ENCODE peak calls at places on chromosome 22, in six cellular contexts. V, W, J, P, Z and U are unnamed samples.

GRCh38 chr22:35409783-35410662 is 10.1 kb downstream of the MCM5 start:
- DNase-seq in Z (no peak), V (no peak), P (no peak), J (no peak), W (peak), U (peak)

GRCh38 chr22:43433904-43434600 is 22.2 kb downstream of the MPPED1 start:
- DNase-seq in Z (no peak), P (no peak), J (no peak), V (no peak), W (no peak), U (no peak)

GRCh38 chr22:30298005-30298701 is 8.8 kb upstream of the CASTOR1 start:
- DNase-seq in P (peak), Z (no peak), W (peak), V (no peak), J (no peak), U (no peak)

GRCh38 chr22:19174106-19175025 is 4.2 kb downstream of the SLC25A1 start:
- DNase-seq in V (no peak), Z (peak), W (no peak), P (peak), J (peak), U (no peak)

GRCh38 chr22:36332623-36333331 is 55.0 kb downstream of the MYH9 start:
- DNase-seq in V (peak), J (peak), P (peak), W (peak), Z (peak), U (peak)

GRCh38 chr22:25564979-25565677 is 653 bp downstream of the GRK3 start:
- DNase-seq in P (peak), V (peak), Z (no peak), W (peak), J (peak), U (no peak)

GRCh38 chr22:27107824-27108223 is 450.4 kb downstream of the MIAT start:
- DNase-seq in P (peak), V (no peak), W (peak), J (peak), Z (peak), U (no peak)

GRCh38 chr22:21726650-21727049 is 8.9 kb downstream of the YPEL1 start:
- DNase-seq in Z (no peak), P (no peak), V (peak), J (no peak), W (peak), U (no peak)

GRCh38 chr22:44825310-44826150 is 73.2 kb downstream of the ARHGAP8 start:
- DNase-seq in V (no peak), J (no peak), Z (no peak), W (no peak), P (no peak), U (no peak)

GRCh38 chr22:19238900-19239299 is 52.6 kb downstream of the CLTCL1 start:
- DNase-seq in V (no peak), Z (peak), P (no peak), W (no peak), J (no peak), U (no peak)

GRCh38 chr22:48896766-48897637 is 930.7 kb downstream of the BRD1 start:
- DNase-seq in V (peak), Z (no peak), P (no peak), J (no peak), W (no peak), U (no peak)

GRCh38 chr22:30333707-30334087 is 7.0 kb upstream of the TBC1D10A start:
- DNase-seq in V (no peak), Z (no peak), W (no peak), P (no peak), J (no peak), U (no peak)

GRCh38 chr22:43474161-43475101 is 62.6 kb downstream of the MPPED1 start:
- DNase-seq in W (no peak), Z (no peak), J (no peak), V (no peak), P (no peak), U (no peak)

GRCh38 chr22:33861216-33861875 is 58.9 kb downstream of the LARGE1 start:
- DNase-seq in J (no peak), V (no peak), P (no peak), W (no peak), Z (no peak), U (no peak)

GRCh38 chr22:47734511-47734910 is 972.1 kb downstream of the TBC1D22A start:
- DNase-seq in W (no peak), V (no peak), Z (no peak), P (no peak), J (no peak), U (no peak)

GRCh38 chr22:21873619-21874018 is 6.2 kb upstream of the MAPK1 start:
- DNase-seq in Z (no peak), V (no peak), W (no peak), P (no peak), J (no peak), U (no peak)

GRCh38 chr22:35219012-35219411 is 38.3 kb upstream of the HMGXB4 start:
- DNase-seq in Z (peak), V (no peak), J (peak), W (no peak), P (peak), U (no peak)

GRCh38 chr22:23772315-23773246 is at the start of gene MMP11:
- DNase-seq in W (peak), V (peak), J (no peak), Z (no peak), P (no peak), U (no peak)
- TF ChIP-seq CTCF in W (no peak), V (no peak), J (no peak), Z (no peak), P (no peak), U (no peak)

GRCh38 chr22:41713004-41713403 is 13.7 kb downstream of the MEI1 start:
- DNase-seq in P (no peak), W (no peak), J (no peak), Z (no peak), V (no peak), U (no peak)
- H3K4me3 ChIP-seq in P (no peak), W (no peak), J (no peak), Z (no peak), V (no peak), U (no peak)

GRCh38 chr22:38073150-38074130 is 10.5 kb downstream of the SLC16A8 start:
- DNase-seq in Z (no peak), J (no peak), P (no peak), V (no peak), W (no peak), U (no peak)

GRCh38 chr22:38077096-38077495 is 6.9 kb downstream of the SLC16A8 start:
- DNase-seq in W (no peak), J (no peak), Z (no peak), V (no peak), P (no peak), U (no peak)

GRCh38 chr22:38074181-38075104 is 9.5 kb downstream of the SLC16A8 start:
- DNase-seq in P (no peak), W (no peak), V (no peak), J (peak), Z (no peak), U (no peak)

GRCh38 chr22:38075961-38076360 is 8.0 kb downstream of the SLC16A8 start:
- DNase-seq in Z (no peak), P (no peak), W (no peak), J (no peak), V (no peak), U (no peak)

GRCh38 chr22:38075105-38075825 is 8.7 kb downstream of the SLC16A8 start:
- DNase-seq in Z (no peak), W (no peak), V (no peak), J (no peak), P (no peak), U (no peak)
- TF ChIP-seq CTCF in Z (no peak), W (no peak), V (no peak), J (no peak), P (no peak), U (no peak)

GRCh38 chr22:38289583-38290082 is 16.8 kb upstream of the TMEM184B start:
- DNase-seq in Z (no peak), P (no peak), V (no peak), J (no peak), W (no peak), U (no peak)
- H3K4me3 ChIP-seq in Z (no peak), P (no peak), V (no peak), J (no peak), W (no peak), U (no peak)

DNA sequence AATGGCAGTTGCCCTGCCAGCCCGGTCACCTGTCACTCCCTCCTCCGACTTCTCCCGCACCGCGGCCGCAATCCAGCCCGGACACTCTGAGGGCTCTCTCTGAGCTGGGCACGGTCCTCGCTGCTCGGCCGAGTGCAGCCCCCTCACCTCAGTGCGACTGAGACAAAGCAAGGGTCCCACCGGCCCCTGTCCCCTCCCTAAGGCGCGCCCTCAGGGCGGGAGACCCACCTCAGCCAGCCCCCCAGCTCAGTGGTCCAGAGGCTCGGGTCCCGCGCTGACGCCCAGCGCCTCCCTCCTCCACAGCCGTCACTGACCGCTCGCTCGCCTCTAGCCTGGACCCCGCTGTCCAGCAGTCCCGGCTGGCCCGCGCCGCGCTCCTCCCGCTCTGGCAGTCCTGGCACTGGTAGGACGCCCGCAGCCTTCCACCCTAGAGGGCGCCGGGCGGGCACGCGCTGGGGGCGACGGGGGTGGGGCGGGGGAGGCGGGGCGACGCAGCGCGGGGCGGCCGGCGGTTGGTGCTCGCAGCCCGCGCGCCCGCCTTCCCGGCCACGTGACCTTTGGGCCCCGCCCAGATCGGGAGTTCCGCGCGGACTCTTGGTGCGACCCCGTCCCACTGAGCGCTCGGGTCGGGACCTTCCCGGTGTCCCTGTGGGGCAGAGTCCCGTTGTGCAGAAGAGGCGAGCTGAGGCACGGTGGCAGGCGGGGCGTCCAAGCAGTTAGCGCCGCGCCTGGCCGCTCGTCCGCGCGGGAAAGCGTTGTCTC is 7.9 kb upstream of the L3MBTL2 start:
- DNase-seq in J (peak), W (peak), V (peak), P (peak), Z (peak), U (no peak)
- TF ChIP-seq CTCF in J (peak), W (peak), V (no peak), P (no peak), Z (no peak), U (peak)

GRCh38 chr22:46081831-46082210 is 68.5 kb upstream of the PPARA start:
- DNase-seq in V (no peak), W (peak), P (no peak), Z (no peak), J (no peak), U (no peak)

GRCh38 chr22:46079093-46079860 is 71.0 kb upstream of the PPARA start:
- DNase-seq in P (no peak), J (no peak), V (no peak), W (peak), Z (no peak), U (no peak)

GRCh38 chr22:46082633-46083032 is 67.7 kb upstream of the PPARA start:
- DNase-seq in P (no peak), W (no peak), V (no peak), Z (no peak), J (peak), U (no peak)

GRCh38 chr22:46079861-46080821 is 70.2 kb upstream of the PPARA start:
- DNase-seq in J (peak), V (no peak), Z (peak), W (peak), P (no peak), U (no peak)

GRCh38 chr22:46081036-46081830 is 69.1 kb upstream of the PPARA start:
- DNase-seq in J (no peak), W (peak), Z (no peak), V (no peak), P (no peak), U (no peak)
- H3K4me3 ChIP-seq in J (peak), W (peak), Z (peak), V (no peak), P (no peak), U (no peak)

GRCh38 chr22:31349960-31350359 is 3.8 kb upstream of the PATZ1 start:
- DNase-seq in Z (no peak), W (no peak), V (no peak), J (no peak), P (no peak), U (no peak)
- TF ChIP-seq CTCF in Z (no peak), W (no peak), V (no peak), J (no peak), P (no peak), U (no peak)

DNA sequence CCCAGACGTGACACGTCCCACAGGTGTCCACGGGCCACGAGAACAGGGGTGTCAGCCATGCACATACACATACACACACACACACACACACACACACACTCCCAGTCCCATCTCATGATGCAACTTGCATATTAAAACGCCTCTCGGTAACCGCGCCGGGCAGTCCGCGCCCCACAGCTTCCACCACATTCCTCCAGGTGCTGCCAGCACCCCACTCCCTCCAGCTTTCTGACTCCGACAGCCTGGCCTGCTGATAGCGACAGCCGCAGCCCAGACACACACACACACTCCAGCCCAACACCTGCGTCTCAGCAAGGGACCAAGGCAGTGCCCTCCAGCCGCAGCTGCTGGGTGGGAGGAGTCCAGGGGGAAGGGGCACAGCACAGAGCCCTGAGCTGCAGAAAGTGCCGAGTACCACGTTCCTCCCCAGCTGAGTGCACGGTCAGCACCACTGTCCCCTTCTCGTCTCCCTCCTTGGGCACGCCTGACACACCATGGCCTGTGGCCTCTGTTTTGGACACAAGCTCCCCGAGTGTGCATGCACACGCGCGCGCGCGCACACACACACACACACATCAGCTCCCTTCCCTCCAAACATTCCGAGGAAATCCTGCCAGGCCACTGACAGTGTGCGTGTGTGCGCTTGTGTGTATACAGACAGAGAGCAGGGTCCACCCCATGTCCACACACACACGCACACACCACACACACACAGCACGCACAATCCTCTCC is 1.3 kb downstream of the ELFN2 start:
- DNase-seq in P (no peak), V (no peak), W (no peak), J (no peak), Z (peak), U (no peak)
- H3K4me3 ChIP-seq in P (peak), V (no peak), W (no peak), J (no peak), Z (peak), U (no peak)

DNA sequence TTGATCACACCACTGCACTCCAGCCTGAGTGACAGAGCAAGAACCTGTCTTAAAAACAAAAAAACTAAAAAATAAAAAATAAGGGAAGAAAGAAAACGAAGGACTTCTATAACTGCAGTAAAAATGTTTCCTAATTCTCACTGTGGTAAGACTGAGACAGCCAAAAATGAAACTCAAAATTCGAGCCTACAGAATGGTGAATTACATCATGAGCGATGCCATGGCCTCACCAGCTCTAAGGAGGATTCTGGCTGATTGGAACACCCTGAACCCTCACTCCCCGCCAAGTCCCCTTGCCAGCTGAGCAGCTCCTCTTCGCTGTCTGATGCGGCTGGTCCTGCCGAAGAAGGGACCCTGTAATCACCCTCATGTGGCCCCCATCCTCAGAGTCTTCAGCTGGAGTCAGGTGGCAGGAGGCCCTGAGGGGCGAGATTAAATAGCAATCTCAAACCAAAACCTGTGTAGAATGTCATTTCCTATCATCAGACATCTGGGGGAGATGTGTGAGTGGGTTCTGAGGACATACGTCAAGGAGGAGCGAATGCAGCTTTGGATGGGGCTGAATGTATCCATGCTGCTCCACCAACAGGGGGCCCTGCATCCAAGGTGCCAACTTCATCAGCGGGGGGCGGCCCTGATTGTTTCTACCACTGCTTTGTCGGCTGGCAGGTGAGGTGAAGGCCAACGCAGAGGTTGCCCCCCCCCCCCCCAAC is 29.2 kb downstream of the PDGFB start:
- DNase-seq in Z (no peak), J (no peak), V (peak), W (no peak), P (no peak), U (no peak)
- TF ChIP-seq CTCF in Z (no peak), J (peak), V (peak), W (peak), P (peak), U (peak)

GRCh38 chr22:37771081-37771480 is 36.7 kb upstream of the GCAT start:
- DNase-seq in J (no peak), W (no peak), Z (no peak), V (no peak), P (no peak), U (no peak)

GRCh38 chr22:37765953-37766566 is 41.7 kb upstream of the GCAT start:
- DNase-seq in W (no peak), J (no peak), V (no peak), P (no peak), Z (no peak), U (no peak)

GRCh38 chr22:37768273-37768672 is 39.5 kb upstream of the GCAT start:
- DNase-seq in J (no peak), Z (no peak), W (no peak), V (no peak), P (no peak), U (no peak)

GRCh38 chr22:37771702-37772427 is 35.9 kb upstream of the GCAT start:
- DNase-seq in J (no peak), Z (no peak), V (no peak), P (no peak), W (no peak), U (no peak)

GRCh38 chr22:37769056-37769455 is 38.7 kb upstream of the GCAT start:
- DNase-seq in J (no peak), Z (no peak), P (no peak), W (no peak), V (no peak), U (no peak)
- H3K4me3 ChIP-seq in J (no peak), Z (no peak), P (no peak), W (no peak), V (no peak), U (no peak)